ENCODE peak calls at places on chromosomes 2 and 18, in ten cellular contexts. M, W, U, N, X, C, E, D, Z and T are unnamed samples.

GRCh38 chr2:105839793-105840192 is 95.1 kb downstream of the NCK2 start:
- DNase-seq in U (no peak), D (no peak), X (no peak), M (no peak), N (no peak), W (no peak), Z (no peak), C (no peak), E (no peak), T (no peak)

GRCh38 chr2:4675295-4675694 is 971.9 kb downstream of the DCDC2C start:
- DNase-seq in N (no peak), M (no peak), U (no peak), Z (no peak), C (no peak), E (no peak), W (no peak), X (no peak), D (no peak), T (no peak)

GRCh38 chr2:78644849-78645248 is 380.7 kb upstream of the REG3G start:
- DNase-seq in M (no peak), U (no peak), X (no peak), E (no peak), W (no peak), Z (no peak), N (no peak), C (no peak), D (no peak), T (no peak)

GRCh38 chr2:48514591-48514990 is 15.4 kb upstream of the STON1 start:
- DNase-seq in N (no peak), E (no peak), Z (no peak), D (no peak), W (no peak), U (no peak), C (no peak), X (no peak), M (no peak), T (no peak)

GRCh38 chr2:26647981-26648380 is 6.8 kb upstream of the CIB4 start:
- DNase-seq in W (no peak), M (no peak), C (no peak), X (no peak), N (no peak), Z (no peak), E (no peak), D (peak), U (no peak), T (no peak)

GRCh38 chr2:24926602-24927252 is 6.7 kb upstream of the ADCY3 start:
- DNase-seq in Z (no peak), D (peak), X (no peak), M (peak), C (no peak), E (peak), W (no peak), U (no peak), N (peak), T (no peak)

GRCh38 chr2:46177461-46178089 is 119.6 kb upstream of the EPAS1 start:
- DNase-seq in X (no peak), C (no peak), U (no peak), E (no peak), N (no peak), M (no peak), Z (no peak), W (no peak), D (no peak), T (no peak)

GRCh38 chr2:151292124-151292523 is 2.7 kb upstream of the NMI start:
- DNase-seq in U (no peak), C (no peak), E (no peak), W (no peak), D (no peak), X (no peak), M (no peak), Z (no peak), N (no peak), T (no peak)

GRCh38 chr2:48092846-48093498 is 186.7 kb upstream of the FBXO11 start:
- DNase-seq in M (no peak), W (no peak), E (no peak), N (no peak), X (no peak), Z (no peak), D (no peak), U (no peak), C (no peak), T (no peak)

GRCh38 chr2:40039543-40039942 is 260.5 kb upstream of the THUMPD2 start:
- DNase-seq in X (no peak), C (no peak), N (no peak), Z (no peak), W (no peak), M (no peak), U (no peak), D (no peak), E (no peak), T (no peak)

GRCh38 chr2:88753833-88754584 is 62.5 kb downstream of the RPIA start:
- DNase-seq in W (no peak), N (peak), D (no peak), M (no peak), E (no peak), U (no peak), Z (no peak), C (peak), X (no peak), T (no peak)

GRCh38 chr2:166163775-166164174 is 36.0 kb upstream of the SCN1A start:
- DNase-seq in W (no peak), C (no peak), X (no peak), D (no peak), E (no peak), U (no peak), M (no peak), N (no peak), Z (no peak), T (no peak)

GRCh38 chr2:134594399-134594798 is 124.4 kb downstream of the TMEM163 start:
- DNase-seq in N (no peak), Z (no peak), M (no peak), D (no peak), X (no peak), E (no peak), C (peak), U (no peak), W (no peak), T (no peak)

GRCh38 chr2:240875228-240876034 is 6.8 kb downstream of the AGXT start:
- DNase-seq in M (no peak), X (no peak), Z (no peak), W (no peak), U (no peak), E (no peak), N (no peak), C (no peak), D (no peak), T (no peak)

GRCh38 chr2:211093743-211094303 is 537.4 kb downstream of the CPS1 start:
- DNase-seq in Z (no peak), U (no peak), E (no peak), C (no peak), W (no peak), N (no peak), D (no peak), X (no peak), M (peak), T (no peak)

GRCh38 chr18:63480892-63481291 is 4.1 kb downstream of the SERPINB5 start:
- DNase-seq in C (no peak), M (no peak), W (no peak), Z (no peak), D (no peak), N (no peak), U (no peak), E (no peak), X (no peak), T (no peak)

GRCh38 chr18:63511285-63511684 is 30.9 kb upstream of the SERPINB12 start:
- DNase-seq in D (no peak), C (peak), M (peak), W (no peak), Z (peak), N (peak), X (no peak), E (no peak), U (no peak), T (peak)

GRCh38 chr18:59540356-59540755 is 156.9 kb downstream of the CCBE1 start:
- DNase-seq in C (no peak), W (no peak), N (no peak), U (no peak), X (no peak), M (no peak), D (no peak), E (no peak), Z (no peak), T (no peak)

GRCh38 chr18:71942433-71942832 is 601.7 kb downstream of the CBLN2 start:
- DNase-seq in W (no peak), X (no peak), N (no peak), C (no peak), M (no peak), U (no peak), Z (no peak), E (no peak), D (no peak), T (no peak)

GRCh38 chr2:143844986-143845385 is 674.9 kb downstream of the ZEB2 start:
- DNase-seq in N (no peak), D (no peak), Z (no peak), M (no peak), X (no peak), U (no peak), E (no peak), C (no peak), W (no peak), T (no peak)

GRCh38 chr2:128789221-128789620 is 470.6 kb upstream of the HS6ST1 start:
- DNase-seq in N (no peak), U (no peak), M (no peak), Z (no peak), D (peak), E (no peak), W (no peak), C (no peak), X (no peak), T (no peak)

GRCh38 chr2:241217320-241218031 is 29.0 kb downstream of the ANO7 start:
- DNase-seq in C (peak), X (no peak), U (peak), E (peak), W (peak), Z (peak), D (peak), M (no peak), N (peak), T (no peak)

GRCh38 chr2:148887349-148888002 is 12.4 kb downstream of the KIF5C start:
- DNase-seq in U (no peak), E (no peak), D (no peak), X (no peak), Z (no peak), N (no peak), W (no peak), M (no peak), C (peak), T (no peak)

GRCh38 chr2:161117506-161117905 is 42.7 kb upstream of the TANK start:
- DNase-seq in C (no peak), M (no peak), D (no peak), N (no peak), E (no peak), U (no peak), X (no peak), Z (no peak), W (no peak), T (no peak)

GRCh38 chr18:48470484-48471180 is 61.4 kb upstream of the ZBTB7C start:
- DNase-seq in D (no peak), E (no peak), X (no peak), W (no peak), M (no peak), C (no peak), Z (no peak), N (no peak), U (no peak), T (no peak)

GRCh38 chr2:174078275-174078674 is 113.1 kb upstream of the SP3 start:
- DNase-seq in X (no peak), W (no peak), Z (no peak), U (no peak), E (no peak), M (peak), D (no peak), C (no peak), N (no peak), T (peak)